ENCODE peak calls at places on chromosomes 2 and 18, in four cellular contexts. K, L, V and C are unnamed samples.

GRCh38 chr18:79393626-79394401 is 1.9 kb upstream of the NFATC1 start:
- DNase-seq in L (peak; percentile 97), K (peak; percentile 94), V (peak; percentile 95), C (peak; percentile 96)

GRCh38 chr2:209624192-209624938 is 147.3 kb upstream of the UNC80 start:
- DNase-seq in K (no peak), V (no peak), L (no peak), C (no peak)

GRCh38 chr18:39450958-39451357 is 1885.4 kb upstream of the CELF4 start:
- DNase-seq in L (no peak), V (no peak), K (no peak), C (no peak)

GRCh38 chr2:222569826-222570225 is 86.1 kb downstream of the FARSB start:
- DNase-seq in K (no peak), L (no peak), V (no peak), C (no peak)

GRCh38 chr18:75462178-75462832 is 34.8 kb upstream of the SMIM21 start:
- DNase-seq in K (no peak), V (no peak), L (peak; percentile 23), C (no peak)

GRCh38 chr2:47083886-47084682 is 71.0 kb downstream of the STPG4 start:
- DNase-seq in K (no peak), L (peak; percentile 74), V (peak; percentile 53), C (peak; percentile 58)

GRCh38 chr2:1681017-1681318 is 63.3 kb downstream of the PXDN start:
- DNase-seq in V (no peak), K (no peak), L (no peak), C (no peak)

GRCh38 chr2:166337932-166338331 is 37.8 kb downstream of the SCN9A start:
- DNase-seq in V (peak; percentile 46), L (no peak), K (no peak), C (no peak)

GRCh38 chr18:492451-492850 is 8.1 kb downstream of the COLEC12 start:
- DNase-seq in K (no peak), V (peak; percentile 50), L (no peak), C (no peak)

GRCh38 chr2:239115616-239116015 is 267.7 kb downstream of the TWIST2 start:
- DNase-seq in K (no peak), L (no peak), V (no peak), C (no peak)

GRCh38 chr2:112683550-112684414 is 37.0 kb upstream of the NT5DC4 start:
- DNase-seq in L (no peak), V (no peak), K (no peak), C (no peak)

GRCh38 chr2:177506506-177506905 is 113.9 kb downstream of the AGPS start:
- DNase-seq in K (no peak), L (no peak), V (no peak), C (no peak)

GRCh38 chr2:40213071-40213470 is 238.8 kb downstream of the SLC8A1 start:
- DNase-seq in K (no peak), V (peak; percentile 42), L (no peak), C (no peak)

DNA sequence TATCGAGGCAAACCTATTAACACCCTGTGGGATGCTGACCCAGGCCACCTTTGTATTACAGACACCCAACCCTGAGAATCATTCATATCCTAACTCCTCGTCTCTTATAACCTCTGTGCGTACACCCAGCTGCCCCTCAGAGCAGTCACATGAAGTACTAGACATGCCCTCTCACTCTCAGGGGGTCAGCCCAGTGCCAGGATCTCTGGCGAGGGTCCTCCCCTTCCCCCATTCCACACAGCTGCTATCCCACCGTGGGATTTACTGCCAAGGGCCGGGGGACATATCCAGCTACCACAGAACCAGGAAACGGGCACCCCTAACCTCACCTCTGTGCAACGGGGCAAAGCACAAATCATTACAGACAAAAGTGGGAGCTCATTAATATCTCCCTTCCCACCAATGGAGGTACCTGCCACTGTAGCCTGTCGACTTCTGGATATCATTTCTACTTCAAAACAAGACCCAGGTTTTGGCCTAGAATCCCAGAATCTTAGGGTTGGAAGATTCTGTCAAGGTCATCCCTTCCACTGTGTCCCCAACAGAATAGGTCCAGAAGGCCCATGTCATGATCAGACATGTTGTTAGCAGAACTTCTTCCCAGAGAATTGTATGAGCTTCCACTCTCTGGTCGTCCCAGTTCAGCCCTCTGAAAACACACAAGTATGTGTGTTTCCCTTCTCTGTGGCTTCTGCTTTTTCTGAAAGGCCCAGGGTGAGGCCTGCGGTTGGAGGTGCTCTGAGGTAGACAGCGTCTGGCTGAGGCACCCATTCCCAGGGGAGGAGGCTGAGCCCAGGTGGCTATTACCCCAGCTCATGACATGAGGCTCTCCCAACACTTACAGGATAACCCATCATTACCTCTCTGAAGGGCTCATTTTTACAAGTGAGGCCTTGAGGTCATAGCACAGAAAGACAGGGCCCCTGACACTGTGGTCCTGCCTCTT is 1.7 kb downstream of the TMBIM1 start:
- DNase-seq in V (no peak), L (no peak), K (no peak), C (peak; percentile 62)
- H3K4me3 ChIP-seq in V (no peak overlapping the region), L (peak overlapping the region; percentile 99), K (no peak overlapping the region), C (peak overlapping the region; percentile 73)

DNA sequence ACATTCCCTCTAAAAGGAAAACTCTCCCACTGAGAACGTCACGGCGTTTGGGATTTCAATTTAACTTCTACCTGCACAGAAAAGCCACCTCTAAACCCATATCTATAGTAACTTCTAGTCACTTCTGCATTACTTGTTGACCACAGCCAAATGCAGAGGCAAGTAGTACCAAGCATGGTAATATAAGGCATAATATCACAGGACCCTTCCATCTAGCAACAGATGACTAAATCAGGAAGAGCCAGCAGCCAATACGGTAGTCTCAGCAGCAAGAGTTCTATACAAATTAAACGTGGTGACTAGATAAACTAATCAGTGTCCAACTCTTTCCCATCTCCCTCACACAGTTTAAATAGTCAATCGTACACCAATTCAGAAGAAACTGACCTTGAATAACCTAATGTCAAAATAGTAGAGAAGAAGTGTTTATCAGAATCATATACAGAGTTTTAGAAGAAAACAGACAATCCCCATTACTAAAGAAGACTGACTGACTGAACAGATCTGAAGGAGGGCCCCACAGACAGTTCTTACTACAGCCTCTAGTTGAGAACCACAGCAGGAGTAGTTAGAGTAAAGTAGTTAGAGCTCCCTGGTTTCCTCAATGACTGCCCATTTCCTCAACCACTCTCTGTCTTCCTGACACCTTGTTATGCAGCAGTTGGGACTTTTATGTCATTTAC is 30.0 kb downstream of the MEMO1 start:
- DNase-seq in K (no peak), V (peak; percentile 53), L (no peak), C (no peak)
- TF ChIP-seq CTCF in K (no peak), V (no peak), L (no peak), C (no peak)

DNA sequence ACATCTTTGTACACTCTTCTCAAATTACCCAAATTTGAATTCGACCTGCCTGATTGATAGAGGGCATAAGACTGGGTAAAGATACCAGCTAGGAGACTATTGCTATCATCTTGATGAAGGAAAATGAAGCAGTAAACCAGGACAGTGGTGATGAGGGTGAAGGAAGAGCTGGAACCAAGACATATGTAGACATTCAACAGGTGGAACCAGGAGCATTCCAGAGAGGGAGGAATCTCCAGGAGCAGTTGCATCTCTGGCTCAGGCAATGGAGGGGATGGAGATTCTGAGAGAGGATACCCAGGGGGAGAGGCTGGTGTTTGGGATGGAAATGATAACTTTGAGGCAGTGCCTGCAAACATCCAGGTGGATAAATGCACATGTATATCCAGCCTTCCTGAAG is 41.6 kb downstream of the SDC1 start:
- DNase-seq in V (no peak), K (no peak), L (no peak), C (no peak)
- H3K27ac ChIP-seq in V (no peak overlapping the region), K (no peak overlapping the region), L (no peak overlapping the region), C (no peak overlapping the region)

GRCh38 chr18:49819071-49819662 is 5.8 kb upstream of the ACAA2 start:
- DNase-seq in L (no peak), K (no peak), V (no peak), C (no peak)
- H3K4me3 ChIP-seq in L (no peak overlapping the region), K (no peak overlapping the region), V (no peak overlapping the region), C (no peak overlapping the region)

GRCh38 chr2:241730679-241731293 is 3.6 kb upstream of the D2HGDH start:
- DNase-seq in K (peak; percentile 26), L (no peak), V (no peak), C (no peak)

GRCh38 chr2:241734208-241734466 is 293 bp upstream of the D2HGDH start:
- DNase-seq in L (no peak), V (no peak), K (no peak), C (no peak)

GRCh38 chr2:241734467-241735208 is at the start of gene D2HGDH:
- DNase-seq in L (peak; percentile 93), K (peak; percentile 90), V (peak; percentile 90), C (peak; percentile 96)

GRCh38 chr2:241736111-241736510 is 1.7 kb downstream of the D2HGDH start:
- DNase-seq in V (no peak), K (no peak), L (no peak), C (no peak)

DNA sequence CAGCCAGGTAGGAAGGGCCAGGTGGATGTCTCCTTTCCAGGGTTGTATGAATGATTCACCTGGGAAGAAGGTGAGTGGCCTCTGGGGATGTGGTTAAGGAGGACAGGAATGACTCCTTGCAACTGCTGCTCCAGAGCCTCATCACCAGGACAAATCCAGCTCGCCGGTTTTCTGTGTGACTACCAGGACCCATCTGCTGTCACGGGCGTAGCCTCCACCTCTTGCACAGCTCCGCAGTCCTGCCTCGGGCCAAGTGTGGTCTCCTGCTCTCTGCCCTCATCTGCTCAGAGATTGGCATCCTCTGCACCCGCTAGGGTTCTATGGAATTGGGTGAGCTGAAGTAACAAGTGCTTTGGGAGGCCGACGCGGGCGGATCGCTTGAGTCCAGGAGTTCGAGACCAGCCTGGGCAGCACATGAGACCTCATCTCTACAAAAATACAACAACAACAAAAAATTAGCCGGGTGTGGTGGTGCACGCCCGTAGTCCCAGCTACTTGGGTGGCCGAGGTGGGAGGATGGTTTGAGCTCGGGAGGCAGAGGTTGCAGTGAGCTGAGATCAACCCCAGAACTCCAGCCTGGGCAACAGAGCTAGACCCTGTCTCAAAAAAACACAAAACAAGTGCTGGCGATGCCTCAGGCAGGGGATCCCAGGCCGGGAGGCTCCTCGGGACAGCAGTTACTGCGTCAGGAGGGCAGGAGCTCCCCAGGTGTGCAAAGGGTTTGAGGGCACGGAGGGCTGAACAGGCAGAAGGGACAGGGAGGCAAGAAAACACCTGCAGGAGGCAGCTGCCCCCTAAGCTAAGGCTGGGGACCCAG is 831 bp upstream of the D2HGDH start:
- DNase-seq in L (no peak), V (no peak), K (no peak), C (no peak)
- TF ChIP-seq CTCF in L (no peak), V (no peak), K (no peak), C (no peak)

GRCh38 chr2:144453486-144454158 is 66.3 kb downstream of the ZEB2 start:
- DNase-seq in V (no peak), L (no peak), K (peak; percentile 35), C (no peak)

GRCh38 chr2:144451443-144451842 is 68.5 kb downstream of the ZEB2 start:
- DNase-seq in L (no peak), K (no peak), V (no peak), C (no peak)

GRCh38 chr2:144454466-144455287 is 65.2 kb downstream of the ZEB2 start:
- DNase-seq in V (no peak), K (no peak), L (no peak), C (no peak)

GRCh38 chr2:144452169-144453038 is 67.5 kb downstream of the ZEB2 start:
- DNase-seq in V (peak; percentile 59), L (no peak), K (peak; percentile 45), C (no peak)

GRCh38 chr2:144453039-144453336 is 66.9 kb downstream of the ZEB2 start:
- DNase-seq in K (peak; percentile 13), L (no peak), V (peak; percentile 49), C (no peak)
- H3K27ac ChIP-seq in K (peak overlapping the region; percentile 55), L (peak overlapping the region; percentile 66), V (peak overlapping the region; percentile 83), C (peak overlapping the region; percentile 60)

GRCh38 chr2:3099860-3100234 is 277.8 kb downstream of the EIPR1 start:
- DNase-seq in K (no peak), L (no peak), V (no peak), C (no peak)
- H3K4me3 ChIP-seq in K (no peak overlapping the region), L (no peak overlapping the region), V (no peak overlapping the region), C (no peak overlapping the region)